ENCODE peak calls at places on chromosomes 12 and 14, in eight cellular contexts. One of them, this sample, is unnamed.

GRCh38 chr12:21438643-21439042 is 1.2 kb downstream of the PYROXD1 start:
- DNase-seq in suprapubic skin: no peak
- DNase-seq in ovary: no peak
- DNase-seq in tibial nerve: no peak
- DNase-seq in transverse colon: no peak
- DNase-seq in H1: no peak
- DNase-seq in SK-N-SH: no peak
- DNase-seq in A549: no peak
- DNase-seq in this sample: no peak

GRCh38 chr14:90398315-90398811 is 1.5 kb downstream of the CALM1 start:
- DNase-seq in tibial nerve: no peak
- DNase-seq in suprapubic skin: no peak
- DNase-seq in SK-N-SH: peak
- DNase-seq in A549: no peak
- DNase-seq in transverse colon: peak
- DNase-seq in ovary: peak
- DNase-seq in H1: no peak
- DNase-seq in this sample: peak

GRCh38 chr12:107794451-107794850 is 19.9 kb downstream of the ASCL4 start:
- DNase-seq in transverse colon: no peak
- DNase-seq in suprapubic skin: no peak
- DNase-seq in H1: no peak
- DNase-seq in tibial nerve: no peak
- DNase-seq in A549: no peak
- DNase-seq in SK-N-SH: no peak
- DNase-seq in ovary: no peak
- DNase-seq in this sample: no peak

GRCh38 chr12:124564232-124564958 is 3.0 kb downstream of the NCOR2 start:
- DNase-seq in SK-N-SH: no peak
- DNase-seq in ovary: no peak
- DNase-seq in suprapubic skin: no peak
- DNase-seq in transverse colon: no peak
- DNase-seq in tibial nerve: no peak
- DNase-seq in A549: no peak
- DNase-seq in H1: no peak
- DNase-seq in this sample: no peak

GRCh38 chr14:99968156-99968920 is 96.9 kb upstream of the EVL start:
- DNase-seq in ovary: no peak
- DNase-seq in SK-N-SH: no peak
- DNase-seq in tibial nerve: no peak
- DNase-seq in suprapubic skin: no peak
- DNase-seq in A549: no peak
- DNase-seq in transverse colon: no peak
- DNase-seq in H1: no peak
- DNase-seq in this sample: no peak

GRCh38 chr12:51056242-51056641 is 8.1 kb downstream of the LETMD1 start:
- DNase-seq in transverse colon: no peak
- DNase-seq in SK-N-SH: no peak
- DNase-seq in tibial nerve: no peak
- DNase-seq in A549: no peak
- DNase-seq in H1: no peak
- DNase-seq in ovary: no peak
- DNase-seq in suprapubic skin: no peak
- DNase-seq in this sample: peak

GRCh38 chr12:2418579-2418978 is 365.8 kb downstream of the CACNA1C start:
- DNase-seq in A549: no peak
- DNase-seq in ovary: no peak
- DNase-seq in H1: no peak
- DNase-seq in suprapubic skin: no peak
- DNase-seq in SK-N-SH: no peak
- DNase-seq in tibial nerve: no peak
- DNase-seq in transverse colon: no peak
- DNase-seq in this sample: no peak

GRCh38 chr12:105671720-105672119 is 341.2 kb downstream of the C12orf75 start:
- DNase-seq in SK-N-SH: no peak
- DNase-seq in suprapubic skin: no peak
- DNase-seq in tibial nerve: no peak
- DNase-seq in A549: no peak
- DNase-seq in transverse colon: no peak
- DNase-seq in H1: no peak
- DNase-seq in ovary: no peak
- DNase-seq in this sample: no peak

GRCh38 chr12:58204086-58204485 is 262.7 kb downstream of the ATP23 start:
- DNase-seq in transverse colon: no peak
- DNase-seq in ovary: no peak
- DNase-seq in suprapubic skin: no peak
- DNase-seq in A549: no peak
- DNase-seq in tibial nerve: no peak
- DNase-seq in H1: no peak
- DNase-seq in SK-N-SH: no peak
- DNase-seq in this sample: no peak

GRCh38 chr14:80602931-80603330 is 338.6 kb downstream of the CEP128 start:
- DNase-seq in A549: no peak
- DNase-seq in ovary: no peak
- DNase-seq in tibial nerve: no peak
- DNase-seq in suprapubic skin: no peak
- DNase-seq in SK-N-SH: peak
- DNase-seq in H1: no peak
- DNase-seq in transverse colon: no peak
- DNase-seq in this sample: no peak

GRCh38 chr12:21848192-21848591 is 73.7 kb upstream of the KCNJ8 start:
- DNase-seq in ovary: no peak
- DNase-seq in suprapubic skin: no peak
- DNase-seq in H1: no peak
- DNase-seq in transverse colon: no peak
- DNase-seq in SK-N-SH: no peak
- DNase-seq in tibial nerve: no peak
- DNase-seq in A549: no peak
- DNase-seq in this sample: no peak

GRCh38 chr14:35292770-35293561 is 784 bp downstream of the PSMA6 start:
- DNase-seq in ovary: no peak
- DNase-seq in tibial nerve: no peak
- DNase-seq in suprapubic skin: no peak
- DNase-seq in SK-N-SH: no peak
- DNase-seq in H1: no peak
- DNase-seq in transverse colon: no peak
- DNase-seq in A549: no peak
- DNase-seq in this sample: no peak

GRCh38 chr14:95667251-95667693 is 19.0 kb upstream of the TCL1B start:
- DNase-seq in H1: no peak
- DNase-seq in transverse colon: no peak
- DNase-seq in A549: no peak
- DNase-seq in tibial nerve: no peak
- DNase-seq in ovary: no peak
- DNase-seq in suprapubic skin: no peak
- DNase-seq in SK-N-SH: no peak
- DNase-seq in this sample: no peak

GRCh38 chr12:120599672-120600537 is 18.7 kb upstream of the POP5 start:
- DNase-seq in transverse colon: no peak
- DNase-seq in SK-N-SH: no peak
- DNase-seq in ovary: no peak
- DNase-seq in tibial nerve: no peak
- DNase-seq in H1: no peak
- DNase-seq in A549: no peak
- DNase-seq in suprapubic skin: no peak
- DNase-seq in this sample: no peak

GRCh38 chr12:114403690-114404450 is 2.1 kb downstream of the TBX5 start:
- DNase-seq in SK-N-SH: no peak
- DNase-seq in transverse colon: no peak
- DNase-seq in A549: no peak
- DNase-seq in tibial nerve: no peak
- DNase-seq in suprapubic skin: no peak
- DNase-seq in H1: no peak
- DNase-seq in ovary: no peak
- DNase-seq in this sample: no peak

GRCh38 chr14:65787461-65787860 is 374.9 kb downstream of the FUT8 start:
- DNase-seq in H1: no peak
- DNase-seq in ovary: no peak
- DNase-seq in tibial nerve: no peak
- DNase-seq in SK-N-SH: no peak
- DNase-seq in transverse colon: no peak
- DNase-seq in suprapubic skin: no peak
- DNase-seq in A549: no peak
- DNase-seq in this sample: no peak

GRCh38 chr12:116423053-116423452 is 136.1 kb upstream of the MAP1LC3B2 start:
- DNase-seq in H1: no peak
- DNase-seq in ovary: peak
- DNase-seq in A549: no peak
- DNase-seq in SK-N-SH: no peak
- DNase-seq in suprapubic skin: no peak
- DNase-seq in tibial nerve: no peak
- DNase-seq in transverse colon: no peak
- DNase-seq in this sample: no peak

GRCh38 chr14:94016446-94016976 is 9.6 kb upstream of the OTUB2 start:
- DNase-seq in H1: no peak
- DNase-seq in transverse colon: no peak
- DNase-seq in ovary: no peak
- DNase-seq in SK-N-SH: no peak
- DNase-seq in suprapubic skin: no peak
- DNase-seq in tibial nerve: no peak
- DNase-seq in A549: no peak
- DNase-seq in this sample: no peak

GRCh38 chr12:118359541-118359915 is 13.2 kb downstream of the TAOK3 start:
- DNase-seq in A549: no peak
- DNase-seq in SK-N-SH: no peak
- DNase-seq in ovary: no peak
- DNase-seq in transverse colon: peak
- DNase-seq in tibial nerve: no peak
- DNase-seq in H1: no peak
- DNase-seq in suprapubic skin: no peak
- DNase-seq in this sample: peak

GRCh38 chr14:63727231-63727735 is 582 bp downstream of the SGPP1 start:
- DNase-seq in transverse colon: peak
- DNase-seq in SK-N-SH: peak
- DNase-seq in A549: peak
- DNase-seq in H1: no peak
- DNase-seq in suprapubic skin: no peak
- DNase-seq in tibial nerve: peak
- DNase-seq in ovary: peak
- DNase-seq in this sample: peak

GRCh38 chr12:96714199-96714598 is 192.9 kb upstream of the NEDD1 start:
- DNase-seq in transverse colon: no peak
- DNase-seq in A549: no peak
- DNase-seq in tibial nerve: no peak
- DNase-seq in H1: no peak
- DNase-seq in SK-N-SH: no peak
- DNase-seq in ovary: no peak
- DNase-seq in suprapubic skin: no peak
- DNase-seq in this sample: no peak

GRCh38 chr12:96720363-96720705 is 186.7 kb upstream of the NEDD1 start:
- DNase-seq in A549: peak
- DNase-seq in ovary: no peak
- DNase-seq in H1: no peak
- DNase-seq in tibial nerve: no peak
- DNase-seq in suprapubic skin: no peak
- DNase-seq in transverse colon: peak
- DNase-seq in SK-N-SH: no peak
- DNase-seq in this sample: no peak

DNA sequence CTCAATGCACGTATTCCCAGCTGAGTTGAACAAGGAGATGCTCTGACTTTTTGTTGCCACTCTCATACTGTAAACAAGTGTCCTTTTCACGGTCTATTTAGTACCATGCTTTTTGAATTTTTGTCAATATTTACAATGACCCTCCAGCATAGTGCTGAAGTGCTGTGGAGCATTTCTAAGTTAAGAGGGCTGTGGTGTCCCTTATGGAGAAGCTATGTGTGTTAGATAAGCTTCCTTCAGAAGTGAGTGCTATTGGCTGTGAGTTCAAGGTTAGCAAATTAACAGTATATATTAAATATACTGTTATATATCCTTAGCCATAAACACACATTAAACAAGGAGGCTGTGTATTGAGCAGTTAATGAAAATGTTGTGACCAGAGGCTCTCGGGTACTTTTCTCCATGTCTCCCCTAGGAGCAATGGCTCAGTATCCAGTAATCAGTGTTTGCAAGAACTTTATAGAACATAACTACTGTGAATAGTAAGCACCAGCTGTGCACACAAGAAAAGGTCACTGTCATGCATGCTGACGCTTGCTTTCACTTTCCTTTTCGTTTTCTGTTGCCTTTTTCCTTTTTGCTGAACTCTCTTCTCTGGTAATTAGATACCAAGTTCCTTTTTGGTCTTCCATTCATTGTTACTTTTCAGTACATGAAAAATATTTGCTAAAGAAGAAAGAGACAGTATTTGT is 187.2 kb upstream of the NEDD1 start:
- DNase-seq in SK-N-SH: no peak
- DNase-seq in suprapubic skin: no peak
- DNase-seq in A549: no peak
- DNase-seq in tibial nerve: no peak
- DNase-seq in ovary: no peak
- DNase-seq in transverse colon: peak
- DNase-seq in H1: no peak
- DNase-seq in this sample: no peak
- TF ChIP-seq EP300 in SK-N-SH: no peak
- TF ChIP-seq EP300 in suprapubic skin: no peak
- TF ChIP-seq EP300 in A549: no peak
- TF ChIP-seq EP300 in tibial nerve: no peak
- TF ChIP-seq EP300 in ovary: no peak
- TF ChIP-seq EP300 in transverse colon: no peak
- TF ChIP-seq EP300 in H1: no peak
- TF ChIP-seq EP300 in this sample: no peak

GRCh38 chr14:101196051-101196450 is 292.5 kb upstream of the RTL1 start:
- DNase-seq in tibial nerve: no peak
- DNase-seq in SK-N-SH: no peak
- DNase-seq in ovary: no peak
- DNase-seq in A549: no peak
- DNase-seq in suprapubic skin: no peak
- DNase-seq in transverse colon: no peak
- DNase-seq in H1: no peak
- DNase-seq in this sample: no peak
- TF ChIP-seq EP300 in tibial nerve: no peak
- TF ChIP-seq EP300 in SK-N-SH: no peak
- TF ChIP-seq EP300 in ovary: no peak
- TF ChIP-seq EP300 in A549: no peak
- TF ChIP-seq EP300 in suprapubic skin: no peak
- TF ChIP-seq EP300 in transverse colon: no peak
- TF ChIP-seq EP300 in H1: no peak
- TF ChIP-seq EP300 in this sample: no peak

DNA sequence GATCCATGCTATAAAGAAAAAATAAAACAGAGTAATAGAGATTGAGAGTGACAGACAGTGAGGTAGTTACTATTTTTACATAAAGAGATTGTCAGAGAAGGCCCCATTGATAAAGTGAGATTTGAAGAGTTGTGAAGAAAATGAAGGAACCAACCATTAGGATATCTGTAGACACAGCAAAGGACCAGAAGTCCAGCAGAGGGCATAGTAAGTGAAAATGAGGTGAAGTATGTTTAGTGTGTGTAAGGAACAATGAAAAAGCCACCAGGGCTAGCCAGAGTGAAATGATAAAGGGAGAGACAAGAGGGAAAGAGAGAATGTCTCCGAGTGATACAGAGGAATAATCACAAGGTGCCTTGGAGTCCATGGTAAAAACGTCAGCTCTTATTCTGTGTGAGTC is 411.0 kb downstream of the NELL2 start:
- DNase-seq in ovary: no peak
- DNase-seq in tibial nerve: no peak
- DNase-seq in H1: no peak
- DNase-seq in A549: no peak
- DNase-seq in transverse colon: no peak
- DNase-seq in SK-N-SH: no peak
- DNase-seq in suprapubic skin: no peak
- DNase-seq in this sample: no peak
- TF ChIP-seq EP300 in ovary: no peak
- TF ChIP-seq EP300 in tibial nerve: no peak
- TF ChIP-seq EP300 in H1: no peak
- TF ChIP-seq EP300 in A549: no peak
- TF ChIP-seq EP300 in transverse colon: no peak
- TF ChIP-seq EP300 in SK-N-SH: no peak
- TF ChIP-seq EP300 in suprapubic skin: no peak
- TF ChIP-seq EP300 in this sample: no peak

GRCh38 chr14:59221558-59221957 is 33.1 kb downstream of the DAAM1 start:
- DNase-seq in transverse colon: no peak
- DNase-seq in suprapubic skin: no peak
- DNase-seq in SK-N-SH: no peak
- DNase-seq in tibial nerve: no peak
- DNase-seq in ovary: no peak
- DNase-seq in H1: no peak
- DNase-seq in A549: no peak
- DNase-seq in this sample: no peak
- TF ChIP-seq EP300 in transverse colon: no peak
- TF ChIP-seq EP300 in suprapubic skin: no peak
- TF ChIP-seq EP300 in SK-N-SH: no peak
- TF ChIP-seq EP300 in tibial nerve: no peak
- TF ChIP-seq EP300 in ovary: no peak
- TF ChIP-seq EP300 in H1: no peak
- TF ChIP-seq EP300 in A549: no peak
- TF ChIP-seq EP300 in this sample: no peak